ENCODE peak calls at places on chromosomes 2 and 18, in four cellular contexts. X is left cardiac atrium; Q is body of pancreas; H is activated CD8-positive, alpha-beta memory T cell treated with anti-CD3 and anti-CD28 coated beads, Interleukin-2, amount 10 ng/mL, durations not matched to agents 7 days and 5 days. L is an unnamed sample.

GRCh38 chr2:201440182-201440581 is 11.1 kb downstream of the TRAK2 start:
- ATAC-seq in H (no peak), X (peak), Q (peak), L (no peak)

GRCh38 chr18:22318745-22319407 is 98.8 kb downstream of the CTAGE1 start:
- ATAC-seq in Q (no peak), H (no peak), X (peak), L (no peak)

GRCh38 chr2:216822470-216822869 is 37.4 kb downstream of the TNP1 start:
- ATAC-seq in H (no peak), X (no peak), Q (no peak), L (no peak)

GRCh38 chr2:7309567-7309966 is 392.4 kb downstream of the RNF144A start:
- ATAC-seq in X (no peak), H (no peak), Q (no peak), L (no peak)

GRCh38 chr2:8174641-8175257 is 507.1 kb upstream of the ID2 start:
- ATAC-seq in H (no peak), Q (no peak), X (peak), L (no peak)

GRCh38 chr2:178074123-178075005 is 1.8 kb upstream of the PDE11A start:
- ATAC-seq in Q (no peak), X (no peak), H (no peak), L (no peak)

GRCh38 chr18:77039196-77040140 is 93.1 kb downstream of the MBP start:
- ATAC-seq in H (no peak), X (no peak), Q (no peak), L (no peak)

GRCh38 chr2:120943403-120944034 is 207.9 kb downstream of the GLI2 start:
- ATAC-seq in H (no peak), X (no peak), Q (no peak), L (no peak)

GRCh38 chr2:190862591-190862991 is 18.0 kb upstream of the GLS start:
- ATAC-seq in H (peak), Q (no peak), X (no peak), L (no peak)

GRCh38 chr2:173590278-173590811 is 235.7 kb downstream of the CDCA7 start:
- ATAC-seq in Q (peak), H (no peak), X (peak), L (no peak)

GRCh38 chr18:48700222-48700845 is 161.5 kb downstream of the CTIF start:
- ATAC-seq in H (no peak), X (no peak), Q (no peak), L (peak)

GRCh38 chr18:77377813-77378212 is 128.2 kb downstream of the GALR1 start:
- ATAC-seq in X (no peak), Q (no peak), H (no peak), L (peak)

GRCh38 chr2:223396993-223397392 is 205.2 kb downstream of the SCG2 start:
- ATAC-seq in X (no peak), H (no peak), Q (no peak), L (no peak)

GRCh38 chr2:47653909-47654789 is 128.8 kb upstream of the MSH6 start:
- ATAC-seq in H (no peak), Q (peak), X (no peak), L (no peak)

L was measured in stimulated activated memory B cell treated with anti-CD40 and anti-IgM and Interleukin-4, amounts not matched to agents 10 μg/mL and 1 μg/mL and 100 μg/mL, for 72 hours.